ENCODE peak calls at places on chromosome 10, in nine cellular contexts. C is GF-D8, E is choroid plexus epithelial cell, B is ecto neural progenitor cell, W is A549, U is cardiac fibroblast, F is hepatic stellate cell, S is sigmoid colon, G is amygdala. N is an unnamed sample.

GRCh38 chr10:110363572-110364411 is 59.1 kb upstream of the SMNDC1 start:
- DNase-seq in E (no peak), U (no peak), S (no peak), W (no peak), C (no peak), F (no peak), B (no peak), G (peak), N (peak)

GRCh38 chr10:98433881-98434732 is 12.6 kb downstream of the HPS1 start:
- DNase-seq in S (peak), B (no peak), C (no peak), E (peak), W (no peak), F (peak), G (no peak), U (peak), N (no peak)

GRCh38 chr10:103519798-103520197 is 26.3 kb downstream of the NEURL1 start:
- DNase-seq in U (no peak), C (no peak), G (no peak), E (no peak), S (no peak), B (no peak), F (no peak), W (no peak), N (no peak)

GRCh38 chr10:79346388-79347225 is 662 bp upstream of the PPIF start:
- DNase-seq in C (no peak), W (no peak), E (no peak), B (peak), U (no peak), F (no peak), S (peak), G (no peak), N (no peak)

GRCh38 chr10:96828609-96829008 is 3.5 kb upstream of the LCOR start:
- DNase-seq in U (no peak), W (no peak), B (no peak), F (no peak), G (no peak), S (no peak), C (no peak), E (no peak), N (no peak)

GRCh38 chr10:129056734-129057689 is 410.0 kb upstream of the MGMT start:
- DNase-seq in W (no peak), B (no peak), U (no peak), F (no peak), C (no peak), E (no peak), G (no peak), S (no peak), N (no peak)

GRCh38 chr10:50992972-50993766 is 81.1 kb upstream of the PRKG1 start:
- DNase-seq in S (no peak), U (peak), B (peak), C (no peak), W (no peak), G (no peak), F (peak), E (peak), N (no peak)

GRCh38 chr10:122143238-122143841 is 127.8 kb upstream of the BTBD16 start:
- DNase-seq in E (no peak), G (peak), B (no peak), W (no peak), F (no peak), S (no peak), U (no peak), C (peak), N (no peak)

GRCh38 chr10:69360485-69361302 is 56.0 kb downstream of the TACR2 start:
- DNase-seq in U (peak), E (peak), B (no peak), C (no peak), S (peak), F (peak), W (peak), G (no peak), N (peak)

GRCh38 chr10:100339236-100339635 is 7.8 kb upstream of the SCD start:
- DNase-seq in W (no peak), G (no peak), S (no peak), F (no peak), E (no peak), U (no peak), B (no peak), C (no peak), N (no peak)

GRCh38 chr10:101071885-101072433 is 10.2 kb downstream of the KAZALD1 start:
- DNase-seq in C (no peak), U (no peak), E (no peak), S (no peak), F (no peak), G (no peak), W (no peak), B (no peak), N (no peak)

GRCh38 chr10:14142631-14143270 is 188.0 kb downstream of the FRMD4A start:
- DNase-seq in C (no peak), F (no peak), S (no peak), W (no peak), G (no peak), U (no peak), B (no peak), E (no peak), N (no peak)

GRCh38 chr10:98450618-98451017 is 3.9 kb upstream of the HPS1 start:
- DNase-seq in G (no peak), S (no peak), B (no peak), F (no peak), E (no peak), C (no peak), W (no peak), U (no peak), N (peak)